ENCODE peak calls at places on chromosomes 2 and 18, in seven cellular contexts. Z, K, X, M, Q, P and O are unnamed samples.

GRCh38 chr18:77210249-77210648 is 39.4 kb upstream of the GALR1 start:
- DNase-seq in Z (no peak), K (no peak), X (no peak), M (no peak), Q (no peak), P (no peak), O (no peak)

GRCh38 chr18:58449366-58449935 is 179.4 kb downstream of the ALPK2 start:
- DNase-seq in Z (no peak), K (no peak), X (no peak), M (no peak), Q (no peak), P (no peak), O (no peak)

GRCh38 chr2:156505696-156506095 is 69.5 kb downstream of the GPD2 start:
- DNase-seq in Z (no peak), K (no peak), X (no peak), M (no peak), Q (no peak), P (no peak), O (no peak)

GRCh38 chr2:196318517-196319377 is 147.4 kb upstream of the STK17B start:
- DNase-seq in Z (no peak), K (no peak), X (no peak), M (no peak), Q (no peak), P (no peak), O (no peak)

GRCh38 chr2:37920570-37920969 is 4.5 kb upstream of the RMDN2 start:
- DNase-seq in Z (no peak), K (no peak), X (no peak), M (no peak), Q (no peak), P (peak), O (no peak)

GRCh38 chr2:232330068-232330999 is 48.2 kb upstream of the ALPP start:
- DNase-seq in Z (no peak), K (no peak), X (no peak), M (no peak), Q (no peak), P (no peak), O (no peak)

GRCh38 chr2:62304429-62305417 is 108.8 kb downstream of the B3GNT2 start:
- DNase-seq in Z (peak), K (no peak), X (peak), M (peak), Q (no peak), P (peak), O (no peak)

GRCh38 chr2:216710531-216711282 is 15.4 kb upstream of the IGFBP5 start:
- DNase-seq in Z (peak), K (no peak), X (no peak), M (no peak), Q (no peak), P (peak), O (no peak)

GRCh38 chr18:7926526-7926925 is 359.4 kb downstream of the PTPRM start:
- DNase-seq in Z (peak), K (no peak), X (peak), M (no peak), Q (no peak), P (no peak), O (no peak)

GRCh38 chr18:22465859-22466602 is 48.3 kb upstream of the CTAGE1 start:
- DNase-seq in Z (peak), K (no peak), X (no peak), M (no peak), Q (no peak), P (peak), O (no peak)

GRCh38 chr2:111036042-111036441 is 84.7 kb upstream of the BCL2L11 start:
- DNase-seq in Z (no peak), K (no peak), X (no peak), M (no peak), Q (no peak), P (no peak), O (no peak)

GRCh38 chr2:235829726-235830125 is 335.9 kb downstream of the AGAP1 start:
- DNase-seq in Z (no peak), K (no peak), X (no peak), M (no peak), Q (no peak), P (no peak), O (no peak)

GRCh38 chr2:161044095-161044874 is 115.9 kb upstream of the TANK start:
- DNase-seq in Z (no peak), K (no peak), X (no peak), M (no peak), Q (no peak), P (no peak), O (no peak)

GRCh38 chr2:214630402-214631035 is 179.0 kb downstream of the BARD1 start:
- DNase-seq in Z (no peak), K (no peak), X (peak), M (no peak), Q (no peak), P (no peak), O (no peak)

GRCh38 chr2:158984554-158985207 is 16.2 kb downstream of the TANC1 start:
- DNase-seq in Z (no peak), K (no peak), X (peak), M (no peak), Q (no peak), P (no peak), O (no peak)

GRCh38 chr18:63180971-63181376 is 138.6 kb downstream of the BCL2 start:
- DNase-seq in Z (no peak), K (no peak), X (no peak), M (no peak), Q (no peak), P (no peak), O (no peak)

GRCh38 chr2:216220976-216221375 is 111.8 kb downstream of the XRCC5 start:
- DNase-seq in Z (no peak), K (no peak), X (no peak), M (no peak), Q (no peak), P (no peak), O (no peak)

GRCh38 chr18:36503477-36503876 is 206.0 kb downstream of the FHOD3 start:
- DNase-seq in Z (no peak), K (no peak), X (no peak), M (no peak), Q (no peak), P (no peak), O (no peak)

GRCh38 chr2:16402891-16403290 is 262.7 kb downstream of the CYRIA start:
- DNase-seq in Z (no peak), K (no peak), X (no peak), M (no peak), Q (no peak), P (no peak), O (no peak)

GRCh38 chr18:34631567-34631966 is 78.5 kb upstream of the DTNA start:
- DNase-seq in Z (no peak), K (no peak), X (no peak), M (no peak), Q (no peak), P (no peak), O (no peak)

GRCh38 chr2:139293992-139294548 is 513.9 kb upstream of the NXPH2 start:
- DNase-seq in Z (no peak), K (no peak), X (no peak), M (no peak), Q (no peak), P (no peak), O (no peak)

GRCh38 chr2:167640096-167640495 is 607.3 kb downstream of the STK39 start:
- DNase-seq in Z (no peak), K (no peak), X (no peak), M (no peak), Q (no peak), P (no peak), O (no peak)

GRCh38 chr2:101958071-101958470 is 33.7 kb upstream of the IL1R2 start:
- DNase-seq in Z (no peak), K (no peak), X (no peak), M (no peak), Q (no peak), P (no peak), O (no peak)

GRCh38 chr18:63994783-63995399 is 25.0 kb downstream of the SERPINB8 start:
- DNase-seq in Z (peak), K (peak), X (peak), M (no peak), Q (no peak), P (peak), O (peak)

GRCh38 chr2:11658623-11659475 is 11.1 kb downstream of the NTSR2 start:
- DNase-seq in Z (no peak), K (no peak), X (no peak), M (no peak), Q (no peak), P (no peak), O (no peak)

GRCh38 chr2:189797902-189798301 is 13.7 kb downstream of the PMS1 start:
- DNase-seq in Z (no peak), K (no peak), X (no peak), M (no peak), Q (no peak), P (no peak), O (no peak)

GRCh38 chr2:173869830-173870229 is 95.3 kb downstream of the SP3 start:
- DNase-seq in Z (no peak), K (no peak), X (no peak), M (no peak), Q (no peak), P (no peak), O (no peak)

GRCh38 chr2:207786956-207787516 is 17.3 kb upstream of the FZD5 start:
- DNase-seq in Z (no peak), K (no peak), X (no peak), M (no peak), Q (no peak), P (no peak), O (no peak)

GRCh38 chr18:62883937-62884735 is 168.8 kb downstream of the PHLPP1 start:
- DNase-seq in Z (no peak), K (no peak), X (no peak), M (no peak), Q (no peak), P (no peak), O (no peak)

GRCh38 chr2:16015903-16016265 is 75.5 kb downstream of the MYCN start:
- DNase-seq in Z (no peak), K (no peak), X (no peak), M (no peak), Q (no peak), P (no peak), O (no peak)

GRCh38 chr2:226693521-226693920 is 106.1 kb downstream of the IRS1 start:
- DNase-seq in Z (no peak), K (no peak), X (no peak), M (no peak), Q (no peak), P (no peak), O (no peak)

GRCh38 chr2:230738391-230738811 is 25.8 kb downstream of the CAB39 start:
- DNase-seq in Z (no peak), K (no peak), X (no peak), M (no peak), Q (no peak), P (peak), O (no peak)

GRCh38 chr18:49846718-49847470 is 33.6 kb upstream of the ACAA2 start:
- DNase-seq in Z (no peak), K (no peak), X (no peak), M (no peak), Q (no peak), P (no peak), O (no peak)

GRCh38 chr2:182379235-182379634 is 47.6 kb downstream of the PDE1A start:
- DNase-seq in Z (no peak), K (no peak), X (no peak), M (no peak), Q (no peak), P (peak), O (no peak)